ENCODE peak calls at places on chromosomes 7 and 10, in nine cellular contexts. M is astrocyte of the spinal cord; Y is CD8-positive, alpha-beta T cell; D is GM20000; O is GM12865; V is heart left ventricle; E is GM10248; K is endothelial cell; P is GM23338. J is an unnamed sample.

GRCh38 chr10:72292223-72292691 is 18.5 kb downstream of the DDIT4 start:
- DNase-seq in P (no peak), K (no peak), O (peak), M (no peak), D (no peak), Y (no peak), E (no peak), V (no peak), J (no peak)

GRCh38 chr10:130570119-130570518 is 433.9 kb downstream of the GLRX3 start:
- DNase-seq in M (no peak), V (no peak), E (no peak), P (no peak), O (no peak), K (no peak), D (no peak), Y (no peak), J (no peak)

GRCh38 chr7:22444181-22444966 is 55.6 kb downstream of the STEAP1B start:
- DNase-seq in O (peak), E (no peak), M (no peak), V (peak), D (no peak), K (no peak), P (no peak), Y (no peak), J (no peak)

GRCh38 chr10:101050206-101051069 is 11.4 kb upstream of the KAZALD1 start:
- DNase-seq in O (peak), M (peak), P (peak), Y (peak), E (peak), D (peak), K (peak), V (peak), J (no peak)

GRCh38 chr7:25854608-25855497 is 297.1 kb upstream of the NFE2L3 start:
- DNase-seq in V (no peak), M (peak), O (peak), D (peak), K (peak), E (no peak), Y (no peak), P (peak), J (peak)

GRCh38 chr7:93115796-93116195 is 2.0 kb downstream of the SAMD9 start:
- DNase-seq in K (no peak), V (no peak), D (no peak), Y (no peak), M (peak), O (no peak), P (no peak), E (no peak), J (peak)

GRCh38 chr7:76165973-76166403 is 35.7 kb upstream of the SRRM3 start:
- DNase-seq in E (no peak), O (no peak), P (no peak), D (no peak), V (no peak), Y (no peak), K (no peak), M (no peak), J (no peak)

GRCh38 chr7:23691320-23691719 is 11.3 kb downstream of the FAM221A start:
- DNase-seq in O (no peak), Y (no peak), D (no peak), P (no peak), M (peak), V (no peak), K (no peak), E (no peak), J (no peak)

GRCh38 chr7:45699726-45700390 is 125.7 kb downstream of the ADCY1 start:
- DNase-seq in K (no peak), V (peak), O (no peak), P (no peak), D (no peak), M (no peak), E (no peak), Y (no peak), J (no peak)

GRCh38 chr10:121696854-121697253 is 98.6 kb upstream of the FGFR2 start:
- DNase-seq in D (peak), P (peak), V (no peak), Y (no peak), O (peak), K (peak), M (no peak), E (peak), J (no peak)

GRCh38 chr7:149690688-149691446 is 82.5 kb downstream of the ZNF467 start:
- DNase-seq in V (no peak), O (peak), M (peak), E (no peak), Y (no peak), P (peak), D (no peak), K (peak), J (no peak)

GRCh38 chr7:68984331-68984730 is 613.9 kb upstream of the AUTS2 start:
- DNase-seq in V (no peak), K (no peak), O (no peak), P (no peak), Y (no peak), M (no peak), E (no peak), D (no peak), J (no peak)

GRCh38 chr7:150981644-150982043 is 3.5 kb upstream of the KCNH2 start:
- DNase-seq in M (no peak), V (no peak), K (no peak), E (no peak), P (no peak), O (no peak), D (no peak), Y (no peak), J (no peak)

GRCh38 chr7:106848851-106849442 is 16.1 kb upstream of the PIK3CG start:
- DNase-seq in P (no peak), V (no peak), M (peak), O (no peak), E (no peak), K (no peak), D (no peak), Y (no peak), J (peak)

GRCh38 chr7:134175724-134176350 is 48.7 kb downstream of the LRGUK start:
- DNase-seq in D (no peak), P (no peak), O (no peak), M (no peak), V (no peak), E (no peak), K (no peak), Y (no peak), J (no peak)

GRCh38 chr10:77004917-77005564 is 632.6 kb downstream of the KCNMA1 start:
- DNase-seq in V (no peak), K (peak), P (peak), Y (no peak), O (peak), D (peak), M (peak), E (peak), J (peak)

GRCh38 chr10:129614341-129614740 is 147.3 kb downstream of the MGMT start:
- DNase-seq in V (no peak), P (no peak), K (no peak), O (no peak), D (no peak), M (no peak), E (no peak), Y (no peak), J (no peak)

GRCh38 chr7:8154290-8154689 is 107.7 kb downstream of the ICA1 start:
- DNase-seq in K (no peak), P (no peak), M (no peak), D (no peak), E (no peak), V (no peak), O (no peak), Y (no peak), J (no peak)

GRCh38 chr10:44743539-44743938 is 167.6 kb upstream of the TMEM72 start:
- DNase-seq in P (no peak), Y (no peak), M (no peak), K (no peak), E (no peak), V (no peak), O (no peak), D (no peak), J (no peak)

GRCh38 chr7:134741901-134742635 is 37.4 kb upstream of the CALD1 start:
- DNase-seq in Y (no peak), K (no peak), P (peak), E (no peak), V (peak), D (no peak), M (peak), O (no peak), J (peak)

GRCh38 chr7:27191081-27191715 is 6.2 kb upstream of the HOXA11 start:
- DNase-seq in V (no peak), O (no peak), M (no peak), D (no peak), P (no peak), Y (no peak), K (no peak), E (no peak), J (no peak)

GRCh38 chr7:155190608-155191536 is 106.8 kb upstream of the INSIG1 start:
- DNase-seq in D (peak), V (peak), E (peak), O (peak), K (peak), M (no peak), Y (peak), P (peak), J (no peak)

GRCh38 chr10:110802090-110802489 is 69.6 kb upstream of the PDCD4 start:
- DNase-seq in K (no peak), D (no peak), V (no peak), E (no peak), P (no peak), Y (no peak), O (no peak), M (peak), J (peak)

GRCh38 chr10:86229378-86229777 is 137.2 kb downstream of the GRID1 start:
- DNase-seq in V (no peak), Y (no peak), P (no peak), O (no peak), D (no peak), M (no peak), E (no peak), K (no peak), J (no peak)

GRCh38 chr7:3244241-3244814 is 56.7 kb upstream of the SDK1 start:
- DNase-seq in Y (no peak), D (no peak), E (no peak), K (no peak), V (no peak), O (no peak), M (peak), P (no peak), J (peak)

GRCh38 chr10:14635049-14635710 is 139.5 kb downstream of the FAM107B start:
- DNase-seq in O (no peak), D (no peak), E (no peak), P (no peak), V (no peak), K (no peak), Y (no peak), M (no peak), J (no peak)

GRCh38 chr10:5684971-5685763 is 529 bp downstream of the TASOR2 start:
- DNase-seq in D (peak), E (peak), K (peak), P (peak), M (peak), Y (peak), O (peak), V (peak), J (peak)

GRCh38 chr10:73950155-73950554 is 39.2 kb downstream of the PLAU start:
- DNase-seq in E (no peak), D (no peak), Y (no peak), O (no peak), P (no peak), M (no peak), K (no peak), V (no peak), J (no peak)

GRCh38 chr10:73944356-73945100 is 33.6 kb downstream of the PLAU start:
- DNase-seq in P (no peak), V (no peak), M (no peak), Y (no peak), D (no peak), O (no peak), K (no peak), E (no peak), J (no peak)

GRCh38 chr10:73948947-73949633 is 38.2 kb downstream of the PLAU start:
- DNase-seq in D (no peak), O (no peak), V (no peak), K (no peak), E (no peak), M (no peak), Y (no peak), P (no peak), J (no peak)

GRCh38 chr10:73950569-73950968 is 39.6 kb downstream of the PLAU start:
- DNase-seq in K (no peak), E (no peak), Y (no peak), P (peak), V (no peak), O (no peak), M (peak), D (no peak), J (no peak)

GRCh38 chr10:73946253-73947145 is 35.6 kb downstream of the PLAU start:
- DNase-seq in P (no peak), M (no peak), K (no peak), Y (no peak), O (no peak), V (no peak), E (no peak), D (no peak), J (no peak)
- TF ChIP-seq CTCF in P (no peak), M (peak), K (no peak), Y (no peak), O (no peak), V (no peak), E (no peak), D (no peak), J (peak)

GRCh38 chr10:52066383-52066782 is 247.7 kb upstream of the DKK1 start:
- DNase-seq in O (peak), K (peak), M (no peak), P (peak), V (no peak), D (no peak), Y (no peak), E (no peak), J (no peak)
- TF ChIP-seq CTCF in O (no peak), K (no peak), M (no peak), P (peak), V (no peak), D (no peak), Y (no peak), E (no peak), J (no peak)

DNA sequence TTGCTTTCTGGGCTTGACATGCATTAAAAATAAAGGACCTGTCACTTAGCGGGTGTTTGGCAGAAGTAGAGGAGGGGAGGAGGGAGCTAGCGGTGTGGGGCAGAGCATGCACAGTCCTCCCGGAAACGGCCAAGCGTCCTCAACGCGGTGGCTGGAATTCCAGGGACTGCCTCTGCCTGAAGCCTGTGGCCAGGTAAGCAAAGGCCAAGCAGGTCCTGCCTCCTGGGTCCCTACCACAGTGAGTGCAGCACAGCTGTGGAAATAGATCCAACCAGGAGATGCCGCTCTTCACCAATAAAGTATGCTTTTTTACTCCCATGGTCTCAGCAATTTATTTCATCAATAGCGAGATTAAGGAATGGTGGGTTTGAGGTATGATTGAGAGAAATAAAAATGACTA is 323.4 kb downstream of the WDR37 start:
- DNase-seq in K (peak), O (no peak), P (peak), M (no peak), E (no peak), V (no peak), Y (no peak), D (no peak), J (no peak)
- TF ChIP-seq CTCF in K (no peak), O (no peak), P (peak), M (no peak), E (no peak), V (no peak), Y (no peak), D (no peak), J (no peak)

DNA sequence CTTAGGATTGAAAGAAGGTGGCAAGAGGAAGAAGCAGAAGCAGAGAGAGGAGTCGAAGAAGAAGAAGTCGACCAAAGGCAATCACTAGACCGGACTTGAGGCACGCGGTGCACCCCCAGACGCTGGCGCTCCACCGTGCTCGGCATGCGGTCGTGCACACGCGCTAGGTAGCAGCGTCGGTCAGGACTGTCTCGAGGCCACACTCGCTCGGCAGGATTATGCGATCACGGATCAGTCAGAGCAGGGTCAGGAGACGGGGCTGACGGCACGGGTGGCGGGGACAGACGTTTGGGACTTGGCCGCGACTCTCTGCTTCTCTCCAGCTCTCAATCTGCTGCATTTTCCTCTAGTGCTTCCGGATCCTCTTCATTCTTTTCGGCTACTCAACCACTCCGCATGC is 79.2 kb downstream of the DNAJB6 start:
- DNase-seq in O (no peak), D (no peak), E (no peak), Y (no peak), P (no peak), V (no peak), M (no peak), K (no peak), J (no peak)
- TF ChIP-seq CTCF in O (no peak), D (no peak), E (no peak), Y (no peak), P (no peak), V (no peak), M (no peak), K (no peak), J (no peak)